ENCODE peak calls at places on chromosome 17, in ten cellular contexts. U is body of pancreas; O is MM.1S; K is AG10803; A is GM12865; H is CD4-positive, alpha-beta T cell; G is neural progenitor cell; W is A549; Q is dorsolateral prefrontal cortex; J is CD14-positive monocyte. Y is an unnamed sample.

GRCh38 chr17:50210249-50211225 is 9.1 kb upstream of the COL1A1 start:
- DNase-seq in U (peak), O (no peak), K (peak), A (no peak), H (no peak), G (peak), W (peak), Q (no peak), J (no peak), Y (no peak)

GRCh38 chr17:59643159-59643857 is 23.6 kb downstream of the CLTC start:
- DNase-seq in U (no peak), O (no peak), K (peak), A (peak), H (no peak), G (no peak), W (no peak), Q (no peak), J (no peak), Y (no peak)

GRCh38 chr17:31067699-31068184 is 27.0 kb upstream of the NF1 start:
- DNase-seq in U (no peak), O (no peak), K (peak), A (no peak), H (no peak), G (no peak), W (peak), Q (no peak), J (no peak), Y (no peak)

GRCh38 chr17:17098426-17099035 is 56.3 kb downstream of the MPRIP start:
- DNase-seq in U (peak), O (no peak), K (peak), A (no peak), H (no peak), G (no peak), W (no peak), Q (no peak), J (no peak), Y (no peak)

GRCh38 chr17:67467500-67468481 is 90.7 kb downstream of the PITPNC1 start:
- DNase-seq in U (no peak), O (no peak), K (peak), A (peak), H (no peak), G (no peak), W (no peak), Q (no peak), J (no peak), Y (peak)

GRCh38 chr17:79028496-79029326 is 4.7 kb downstream of the C1QTNF1 start:
- DNase-seq in U (no peak), O (no peak), K (no peak), A (no peak), H (no peak), G (no peak), W (no peak), Q (peak), J (no peak), Y (no peak)

GRCh38 chr17:4969551-4970231 is 2.1 kb upstream of the SPAG7 start:
- DNase-seq in U (no peak), O (no peak), K (no peak), A (no peak), H (no peak), G (no peak), W (no peak), Q (no peak), J (no peak), Y (no peak)

GRCh38 chr17:34852614-34853013 is 108.6 kb downstream of the CCT6B start:
- DNase-seq in U (no peak), O (no peak), K (no peak), A (peak), H (no peak), G (no peak), W (peak), Q (no peak), J (no peak), Y (no peak)

GRCh38 chr17:50460831-50461526 is 7.7 kb downstream of the CHAD start:
- DNase-seq in U (no peak), O (no peak), K (no peak), A (no peak), H (no peak), G (no peak), W (no peak), Q (no peak), J (no peak), Y (no peak)

GRCh38 chr17:60065867-60066266 is 12.9 kb downstream of the HEATR6 start:
- DNase-seq in U (no peak), O (no peak), K (no peak), A (no peak), H (no peak), G (no peak), W (no peak), Q (no peak), J (no peak), Y (no peak)

GRCh38 chr17:2215616-2216364 is 87.8 kb downstream of the SMG6 start:
- DNase-seq in U (peak), O (peak), K (peak), A (peak), H (peak), G (peak), W (no peak), Q (peak), J (peak), Y (peak)

GRCh38 chr17:71338396-71338795 is 782.4 kb upstream of the SOX9 start:
- DNase-seq in U (no peak), O (peak), K (peak), A (no peak), H (no peak), G (no peak), W (peak), Q (no peak), J (no peak), Y (no peak)

GRCh38 chr17:17765359-17765758 is 71.4 kb downstream of the SREBF1 start:
- DNase-seq in U (no peak), O (no peak), K (no peak), A (no peak), H (no peak), G (no peak), W (no peak), Q (no peak), J (no peak), Y (no peak)

DNA sequence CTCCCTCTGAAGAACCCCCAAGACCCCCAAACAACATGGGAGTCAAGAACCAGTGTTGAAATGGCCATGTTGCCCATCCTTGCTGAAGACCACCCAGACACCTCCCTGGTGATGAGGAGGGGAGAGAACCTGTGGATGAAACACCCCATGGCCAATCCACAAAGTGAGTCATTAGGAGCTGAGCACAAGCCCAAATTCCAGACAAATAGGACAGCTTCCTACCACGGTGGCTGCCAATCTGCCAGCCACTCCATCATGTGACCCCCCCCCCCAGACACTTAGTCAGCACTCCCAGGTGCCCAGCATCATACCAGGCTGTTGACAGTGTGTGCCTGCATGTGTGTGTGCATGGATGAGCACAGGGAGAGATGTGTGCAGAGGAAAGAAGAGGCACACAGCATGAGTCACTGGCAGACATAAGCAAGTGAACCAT is 26.4 kb upstream of the RPL38 start:
- DNase-seq in U (no peak), O (no peak), K (peak), A (no peak), H (no peak), G (no peak), W (no peak), Q (no peak), J (no peak), Y (no peak)
- TF ChIP-seq CTCF in U (no peak), O (no peak), K (no peak), A (no peak), H (no peak), G (no peak), W (no peak), Q (no peak), J (no peak), Y (no peak)

GRCh38 chr17:493666-494065 is 141.1 kb upstream of the RPH3AL start:
- DNase-seq in U (no peak), O (no peak), K (no peak), A (no peak), H (no peak), G (no peak), W (no peak), Q (no peak), J (no peak), Y (no peak)

GRCh38 chr17:489758-490329 is 137.2 kb upstream of the RPH3AL start:
- DNase-seq in U (no peak), O (no peak), K (peak), A (peak), H (peak), G (peak), W (peak), Q (no peak), J (no peak), Y (peak)

GRCh38 chr17:488993-489757 is 136.6 kb upstream of the RPH3AL start:
- DNase-seq in U (no peak), O (no peak), K (no peak), A (peak), H (no peak), G (peak), W (peak), Q (no peak), J (no peak), Y (no peak)

GRCh38 chr17:492015-492399 is 139.4 kb upstream of the RPH3AL start:
- DNase-seq in U (no peak), O (no peak), K (no peak), A (no peak), H (no peak), G (no peak), W (no peak), Q (no peak), J (no peak), Y (no peak)

GRCh38 chr17:491086-492014 is 138.7 kb upstream of the RPH3AL start:
- DNase-seq in U (peak), O (no peak), K (peak), A (peak), H (no peak), G (peak), W (peak), Q (no peak), J (no peak), Y (peak)
- TF ChIP-seq CTCF in U (no peak), O (no peak), K (peak), A (no peak), H (no peak), G (no peak), W (no peak), Q (no peak), J (no peak), Y (no peak)

GRCh38 chr17:77644181-77644972 is 314.1 kb upstream of the TNRC6C start:
- DNase-seq in U (no peak), O (no peak), K (no peak), A (no peak), H (no peak), G (no peak), W (no peak), Q (no peak), J (no peak), Y (no peak)

GRCh38 chr17:77641718-77642117 is 316.8 kb upstream of the TNRC6C start:
- DNase-seq in U (no peak), O (no peak), K (no peak), A (no peak), H (no peak), G (no peak), W (no peak), Q (no peak), J (no peak), Y (no peak)

GRCh38 chr17:77645441-77646430 is 312.8 kb upstream of the TNRC6C start:
- DNase-seq in U (no peak), O (no peak), K (peak), A (no peak), H (peak), G (peak), W (no peak), Q (no peak), J (no peak), Y (no peak)

GRCh38 chr17:77647531-77647930 is 311.0 kb upstream of the TNRC6C start:
- DNase-seq in U (no peak), O (no peak), K (no peak), A (no peak), H (no peak), G (no peak), W (no peak), Q (no peak), J (no peak), Y (no peak)

DNA sequence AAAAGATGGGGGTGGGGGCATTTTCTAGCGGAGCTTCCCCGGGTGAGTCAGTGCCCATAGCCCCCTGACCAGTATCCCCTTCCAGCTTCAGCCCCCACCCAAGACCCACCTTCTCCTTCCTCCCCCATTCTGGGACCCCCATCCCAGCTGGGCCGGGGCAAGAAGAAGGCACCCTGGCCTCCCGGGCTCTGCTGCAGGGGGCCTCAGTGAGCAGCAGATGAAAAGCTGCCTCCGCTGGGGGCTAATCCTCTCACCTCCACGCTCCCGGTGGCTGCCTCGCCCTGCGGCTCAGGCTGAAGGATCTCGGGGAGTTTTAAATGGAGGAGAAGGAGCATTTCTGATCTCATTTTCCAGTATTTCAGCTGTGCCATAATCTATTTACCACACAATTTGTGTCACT is 313.5 kb upstream of the TNRC6C start:
- DNase-seq in U (no peak), O (no peak), K (no peak), A (no peak), H (peak), G (peak), W (no peak), Q (no peak), J (no peak), Y (no peak)
- TF ChIP-seq CTCF in U (no peak), O (no peak), K (no peak), A (no peak), H (peak), G (peak), W (no peak), Q (no peak), J (no peak), Y (no peak)

GRCh38 chr17:7555320-7555948 is 3.1 kb upstream of the TNFSF13 start:
- DNase-seq in U (no peak), O (no peak), K (no peak), A (no peak), H (no peak), G (no peak), W (no peak), Q (no peak), J (no peak), Y (no peak)
- TF ChIP-seq CTCF in U (no peak), O (no peak), K (peak), A (peak), H (no peak), G (peak), W (no peak), Q (no peak), J (no peak), Y (no peak)

DNA sequence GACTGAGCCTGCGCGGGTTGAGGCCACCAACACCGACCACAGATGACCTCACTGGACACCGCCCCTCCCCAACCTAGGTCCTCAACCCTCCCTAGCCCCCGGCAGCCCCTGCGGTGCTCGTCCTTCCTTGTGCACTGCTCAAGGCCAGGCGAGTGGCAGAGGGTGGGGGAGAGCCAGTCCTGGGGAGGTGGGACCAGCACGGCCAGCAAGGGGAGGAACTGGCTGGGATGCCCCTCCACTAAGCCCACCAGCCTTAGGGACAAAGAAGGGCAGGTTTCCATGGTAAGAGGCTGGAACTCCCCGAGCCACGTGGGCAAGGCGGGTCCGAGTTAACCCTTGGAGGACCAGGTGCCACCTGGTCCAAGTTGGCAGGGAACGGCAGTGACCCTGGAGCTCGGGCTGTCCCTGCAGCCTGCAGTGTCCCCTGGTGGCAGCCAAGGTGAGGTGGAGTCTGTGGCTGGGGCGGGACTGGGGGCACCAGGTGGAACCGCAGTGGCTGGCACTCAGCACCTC is 9.2 kb downstream of the FSCN2 start:
- DNase-seq in U (peak), O (no peak), K (no peak), A (peak), H (no peak), G (peak), W (peak), Q (no peak), J (no peak), Y (peak)
- TF ChIP-seq CTCF in U (peak), O (peak), K (peak), A (peak), H (no peak), G (peak), W (peak), Q (peak), J (peak), Y (peak)